ENCODE peak calls at places on chromosome 3, in eight cellular contexts. One of them, this sample, is unnamed.

GRCh38 chr3:197345381-197345780 is 47.0 kb upstream of the DLG1 start:
- DNase-seq in lower lobe of right lung: no peak
- DNase-seq in CD4-positive, CD25-positive, alpha-beta regulatory T cell: no peak
- DNase-seq in esophagus squamous epithelium: no peak
- DNase-seq in WERI-Rb-1: no peak
- DNase-seq in tibial nerve: no peak
- DNase-seq in PC-3: no peak
- DNase-seq in stomach: no peak
- DNase-seq in this sample: no peak

GRCh38 chr3:130658666-130659065 is 88.0 kb downstream of the PIK3R4 start:
- DNase-seq in lower lobe of right lung: no peak
- DNase-seq in CD4-positive, CD25-positive, alpha-beta regulatory T cell: no peak
- DNase-seq in esophagus squamous epithelium: no peak
- DNase-seq in WERI-Rb-1: no peak
- DNase-seq in tibial nerve: no peak
- DNase-seq in PC-3: peak; percentile 19
- DNase-seq in stomach: no peak
- DNase-seq in this sample: no peak

GRCh38 chr3:108410531-108410984 is 99.8 kb downstream of the MYH15 start:
- DNase-seq in lower lobe of right lung: peak; percentile 86
- DNase-seq in CD4-positive, CD25-positive, alpha-beta regulatory T cell: no peak
- DNase-seq in esophagus squamous epithelium: no peak
- DNase-seq in WERI-Rb-1: no peak
- DNase-seq in tibial nerve: no peak
- DNase-seq in PC-3: no peak
- DNase-seq in stomach: no peak
- DNase-seq in this sample: no peak

GRCh38 chr3:150528359-150528797 is 17.9 kb downstream of the SERP1 start:
- DNase-seq in lower lobe of right lung: no peak
- DNase-seq in CD4-positive, CD25-positive, alpha-beta regulatory T cell: peak; percentile 56
- DNase-seq in esophagus squamous epithelium: no peak
- DNase-seq in WERI-Rb-1: no peak
- DNase-seq in tibial nerve: no peak
- DNase-seq in PC-3: peak; percentile 56
- DNase-seq in stomach: no peak
- DNase-seq in this sample: no peak

GRCh38 chr3:187403768-187404270 is 35.6 kb downstream of the RTP4 start:
- DNase-seq in lower lobe of right lung: no peak
- DNase-seq in CD4-positive, CD25-positive, alpha-beta regulatory T cell: no peak
- DNase-seq in esophagus squamous epithelium: no peak
- DNase-seq in WERI-Rb-1: no peak
- DNase-seq in tibial nerve: no peak
- DNase-seq in PC-3: peak; percentile 89
- DNase-seq in stomach: no peak
- DNase-seq in this sample: no peak

GRCh38 chr3:194671511-194671899 is 486 bp downstream of the LSG1 start:
- DNase-seq in lower lobe of right lung: no peak
- DNase-seq in CD4-positive, CD25-positive, alpha-beta regulatory T cell: peak; percentile 72
- DNase-seq in esophagus squamous epithelium: no peak
- DNase-seq in WERI-Rb-1: no peak
- DNase-seq in tibial nerve: no peak
- DNase-seq in PC-3: peak; percentile 66
- DNase-seq in stomach: no peak
- DNase-seq in this sample: no peak

GRCh38 chr3:17336291-17336690 is 406.1 kb downstream of the TBC1D5 start:
- DNase-seq in lower lobe of right lung: no peak
- DNase-seq in CD4-positive, CD25-positive, alpha-beta regulatory T cell: no peak
- DNase-seq in esophagus squamous epithelium: no peak
- DNase-seq in WERI-Rb-1: no peak
- DNase-seq in tibial nerve: no peak
- DNase-seq in PC-3: no peak
- DNase-seq in stomach: no peak
- DNase-seq in this sample: no peak

GRCh38 chr3:176046717-176047116 is 1150.6 kb downstream of the TBL1XR1 start:
- DNase-seq in lower lobe of right lung: no peak
- DNase-seq in CD4-positive, CD25-positive, alpha-beta regulatory T cell: no peak
- DNase-seq in esophagus squamous epithelium: no peak
- DNase-seq in WERI-Rb-1: no peak
- DNase-seq in tibial nerve: no peak
- DNase-seq in PC-3: no peak
- DNase-seq in stomach: no peak
- DNase-seq in this sample: no peak

GRCh38 chr3:16311960-16312451 is 47.0 kb downstream of the OXNAD1 start:
- DNase-seq in lower lobe of right lung: no peak
- DNase-seq in CD4-positive, CD25-positive, alpha-beta regulatory T cell: peak; percentile 89
- DNase-seq in esophagus squamous epithelium: no peak
- DNase-seq in WERI-Rb-1: no peak
- DNase-seq in tibial nerve: peak; percentile 25
- DNase-seq in PC-3: no peak
- DNase-seq in stomach: no peak
- DNase-seq in this sample: peak; percentile 77

GRCh38 chr3:16912400-16913263 is 27.9 kb downstream of the PLCL2 start:
- DNase-seq in lower lobe of right lung: no peak
- DNase-seq in CD4-positive, CD25-positive, alpha-beta regulatory T cell: no peak
- DNase-seq in esophagus squamous epithelium: no peak
- DNase-seq in WERI-Rb-1: no peak
- DNase-seq in tibial nerve: no peak
- DNase-seq in PC-3: no peak
- DNase-seq in stomach: no peak
- DNase-seq in this sample: no peak

GRCh38 chr3:42736531-42736930 is 33.9 kb upstream of the HHATL start:
- DNase-seq in lower lobe of right lung: no peak
- DNase-seq in CD4-positive, CD25-positive, alpha-beta regulatory T cell: no peak
- DNase-seq in esophagus squamous epithelium: no peak
- DNase-seq in WERI-Rb-1: no peak
- DNase-seq in tibial nerve: no peak
- DNase-seq in PC-3: no peak
- DNase-seq in stomach: no peak
- DNase-seq in this sample: peak; percentile 55

GRCh38 chr3:42742259-42742658 is 30.8 kb downstream of the CCDC13 start:
- DNase-seq in lower lobe of right lung: no peak
- DNase-seq in CD4-positive, CD25-positive, alpha-beta regulatory T cell: no peak
- DNase-seq in esophagus squamous epithelium: no peak
- DNase-seq in WERI-Rb-1: no peak
- DNase-seq in tibial nerve: no peak
- DNase-seq in PC-3: no peak
- DNase-seq in stomach: no peak
- DNase-seq in this sample: peak; percentile 54

GRCh38 chr3:42741796-42742195 is 31.3 kb downstream of the CCDC13 start:
- DNase-seq in lower lobe of right lung: no peak
- DNase-seq in CD4-positive, CD25-positive, alpha-beta regulatory T cell: no peak
- DNase-seq in esophagus squamous epithelium: no peak
- DNase-seq in WERI-Rb-1: no peak
- DNase-seq in tibial nerve: no peak
- DNase-seq in PC-3: no peak
- DNase-seq in stomach: no peak
- DNase-seq in this sample: peak; percentile 54

GRCh38 chr3:42742688-42743087 is 30.4 kb downstream of the CCDC13 start:
- DNase-seq in lower lobe of right lung: no peak
- DNase-seq in CD4-positive, CD25-positive, alpha-beta regulatory T cell: no peak
- DNase-seq in esophagus squamous epithelium: no peak
- DNase-seq in WERI-Rb-1: no peak
- DNase-seq in tibial nerve: no peak
- DNase-seq in PC-3: no peak
- DNase-seq in stomach: no peak
- DNase-seq in this sample: peak; percentile 48

GRCh38 chr3:42739401-42740158 is 33.5 kb downstream of the CCDC13 start:
- DNase-seq in lower lobe of right lung: no peak
- DNase-seq in CD4-positive, CD25-positive, alpha-beta regulatory T cell: no peak
- DNase-seq in esophagus squamous epithelium: no peak
- DNase-seq in WERI-Rb-1: no peak
- DNase-seq in tibial nerve: no peak
- DNase-seq in PC-3: no peak
- DNase-seq in stomach: no peak
- DNase-seq in this sample: peak; percentile 91
- H3K27ac ChIP-seq in lower lobe of right lung: no peak overlapping the region
- H3K27ac ChIP-seq in CD4-positive, CD25-positive, alpha-beta regulatory T cell: no peak overlapping the region
- H3K27ac ChIP-seq in esophagus squamous epithelium: no peak overlapping the region
- H3K27ac ChIP-seq in WERI-Rb-1: no peak overlapping the region
- H3K27ac ChIP-seq in tibial nerve: peak overlapping the region; percentile 35
- H3K27ac ChIP-seq in PC-3: no peak overlapping the region
- H3K27ac ChIP-seq in stomach: no peak overlapping the region
- H3K27ac ChIP-seq in this sample: peak overlapping the region; percentile 90

GRCh38 chr3:106578911-106579310 is 710.1 kb upstream of the CBLB start:
- DNase-seq in lower lobe of right lung: no peak
- DNase-seq in CD4-positive, CD25-positive, alpha-beta regulatory T cell: no peak
- DNase-seq in esophagus squamous epithelium: no peak
- DNase-seq in WERI-Rb-1: no peak
- DNase-seq in tibial nerve: no peak
- DNase-seq in PC-3: peak; percentile 80
- DNase-seq in stomach: no peak
- DNase-seq in this sample: no peak

GRCh38 chr3:106577241-106577640 is 708.4 kb upstream of the CBLB start:
- DNase-seq in lower lobe of right lung: no peak
- DNase-seq in CD4-positive, CD25-positive, alpha-beta regulatory T cell: no peak
- DNase-seq in esophagus squamous epithelium: no peak
- DNase-seq in WERI-Rb-1: no peak
- DNase-seq in tibial nerve: no peak
- DNase-seq in PC-3: no peak
- DNase-seq in stomach: no peak
- DNase-seq in this sample: no peak

GRCh38 chr3:106587581-106587980 is 718.8 kb upstream of the CBLB start:
- DNase-seq in lower lobe of right lung: no peak
- DNase-seq in CD4-positive, CD25-positive, alpha-beta regulatory T cell: no peak
- DNase-seq in esophagus squamous epithelium: no peak
- DNase-seq in WERI-Rb-1: no peak
- DNase-seq in tibial nerve: no peak
- DNase-seq in PC-3: no peak
- DNase-seq in stomach: no peak
- DNase-seq in this sample: no peak

GRCh38 chr3:106582151-106582550 is 713.3 kb upstream of the CBLB start:
- DNase-seq in lower lobe of right lung: no peak
- DNase-seq in CD4-positive, CD25-positive, alpha-beta regulatory T cell: no peak
- DNase-seq in esophagus squamous epithelium: no peak
- DNase-seq in WERI-Rb-1: no peak
- DNase-seq in tibial nerve: no peak
- DNase-seq in PC-3: no peak
- DNase-seq in stomach: no peak
- DNase-seq in this sample: no peak
- H3K27ac ChIP-seq in lower lobe of right lung: no peak overlapping the region
- H3K27ac ChIP-seq in CD4-positive, CD25-positive, alpha-beta regulatory T cell: no peak overlapping the region
- H3K27ac ChIP-seq in esophagus squamous epithelium: no peak overlapping the region
- H3K27ac ChIP-seq in WERI-Rb-1: no peak overlapping the region
- H3K27ac ChIP-seq in tibial nerve: no peak overlapping the region
- H3K27ac ChIP-seq in PC-3: no peak overlapping the region
- H3K27ac ChIP-seq in stomach: no peak overlapping the region
- H3K27ac ChIP-seq in this sample: no peak overlapping the region

DNA sequence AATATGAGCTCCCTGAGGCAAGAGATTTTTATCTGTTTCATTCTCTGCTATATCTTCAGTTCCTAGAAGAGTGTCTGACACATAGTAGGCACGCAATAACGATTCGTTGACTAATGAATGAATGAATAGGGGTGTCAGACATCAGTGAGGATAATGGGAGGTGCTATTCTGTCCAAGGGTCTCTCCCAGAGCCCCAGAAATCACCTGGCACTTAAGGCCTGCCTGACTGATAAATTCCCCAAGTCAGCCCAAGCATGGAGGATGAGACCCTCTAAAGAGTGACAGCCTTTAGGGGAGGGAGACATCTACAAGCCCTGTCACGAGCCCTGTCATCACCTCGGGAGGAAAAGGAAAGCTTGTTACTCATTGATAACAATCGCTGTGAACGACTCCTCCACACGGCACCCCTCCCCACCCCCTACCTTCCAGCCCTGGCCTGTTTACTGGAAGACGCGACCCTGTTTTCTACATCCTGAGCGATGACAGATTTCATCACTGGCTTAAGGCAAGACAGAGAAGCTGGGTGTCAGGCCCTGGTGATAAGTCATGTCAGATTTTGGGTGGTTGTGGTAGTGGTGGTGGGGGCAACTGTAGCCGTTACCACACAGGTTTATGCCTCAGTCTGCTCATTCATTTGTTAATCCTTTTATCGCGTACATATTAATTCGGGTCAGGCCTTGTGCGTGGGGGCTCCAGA is 23.1 kb downstream of the BHLHE40 start:
- DNase-seq in lower lobe of right lung: no peak
- DNase-seq in CD4-positive, CD25-positive, alpha-beta regulatory T cell: no peak
- DNase-seq in esophagus squamous epithelium: no peak
- DNase-seq in WERI-Rb-1: no peak
- DNase-seq in tibial nerve: no peak
- DNase-seq in PC-3: no peak
- DNase-seq in stomach: no peak
- DNase-seq in this sample: no peak
- H3K27ac ChIP-seq in lower lobe of right lung: no peak overlapping the region
- H3K27ac ChIP-seq in CD4-positive, CD25-positive, alpha-beta regulatory T cell: no peak overlapping the region
- H3K27ac ChIP-seq in esophagus squamous epithelium: no peak overlapping the region
- H3K27ac ChIP-seq in WERI-Rb-1: no peak overlapping the region
- H3K27ac ChIP-seq in tibial nerve: no peak overlapping the region
- H3K27ac ChIP-seq in PC-3: no peak overlapping the region
- H3K27ac ChIP-seq in stomach: no peak overlapping the region
- H3K27ac ChIP-seq in this sample: no peak overlapping the region

DNA sequence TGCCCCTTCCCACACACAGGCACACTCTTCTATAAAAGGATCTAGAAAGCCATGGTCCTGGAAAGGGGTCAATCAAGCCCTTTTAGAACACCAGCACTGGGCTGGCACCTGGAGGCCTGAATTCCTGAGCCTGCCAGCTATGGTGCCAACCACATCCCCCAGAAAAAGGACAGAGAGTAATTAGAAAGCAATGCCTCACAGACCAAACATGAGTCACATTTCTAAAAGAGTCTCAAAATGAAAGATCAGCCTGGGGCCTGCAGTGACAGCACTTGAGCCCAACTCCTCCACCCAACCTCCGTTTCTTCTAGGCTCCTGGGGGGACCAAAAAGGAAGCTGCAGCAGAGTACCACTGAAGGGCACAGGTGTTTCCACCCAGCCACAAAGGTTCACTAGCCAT is 14.1 kb downstream of the MYLK start:
- DNase-seq in lower lobe of right lung: no peak
- DNase-seq in CD4-positive, CD25-positive, alpha-beta regulatory T cell: no peak
- DNase-seq in esophagus squamous epithelium: no peak
- DNase-seq in WERI-Rb-1: no peak
- DNase-seq in tibial nerve: no peak
- DNase-seq in PC-3: peak; percentile 76
- DNase-seq in stomach: no peak
- DNase-seq in this sample: no peak
- H3K27ac ChIP-seq in lower lobe of right lung: no peak overlapping the region
- H3K27ac ChIP-seq in CD4-positive, CD25-positive, alpha-beta regulatory T cell: no peak overlapping the region
- H3K27ac ChIP-seq in esophagus squamous epithelium: no peak overlapping the region
- H3K27ac ChIP-seq in WERI-Rb-1: no peak overlapping the region
- H3K27ac ChIP-seq in tibial nerve: no peak overlapping the region
- H3K27ac ChIP-seq in PC-3: no peak overlapping the region
- H3K27ac ChIP-seq in stomach: no peak overlapping the region
- H3K27ac ChIP-seq in this sample: no peak overlapping the region

DNA sequence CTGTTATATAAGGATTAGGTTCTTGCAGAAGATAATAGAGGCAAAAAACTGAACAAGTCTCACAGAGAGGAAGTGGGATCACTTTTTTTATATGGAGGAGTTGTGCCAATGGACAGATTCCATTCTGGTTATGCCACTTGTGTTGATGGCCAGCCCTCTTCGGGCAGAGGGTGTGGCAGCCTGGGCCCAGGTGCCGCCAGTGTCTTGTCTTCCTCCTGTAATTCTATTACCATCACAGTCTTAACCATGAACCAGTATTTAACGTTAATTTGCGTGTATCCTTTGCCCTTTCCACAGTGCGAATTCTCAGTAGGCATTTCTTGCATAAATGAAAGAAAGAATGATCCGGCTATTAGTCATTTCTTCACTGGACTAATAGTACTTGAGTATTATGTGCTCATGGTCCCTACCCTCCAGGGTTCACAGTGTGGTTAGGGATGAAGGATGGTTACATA is 7.0 kb upstream of the USP4 start:
- DNase-seq in lower lobe of right lung: no peak
- DNase-seq in CD4-positive, CD25-positive, alpha-beta regulatory T cell: no peak
- DNase-seq in esophagus squamous epithelium: no peak
- DNase-seq in WERI-Rb-1: no peak
- DNase-seq in tibial nerve: no peak
- DNase-seq in PC-3: peak; percentile 83
- DNase-seq in stomach: no peak
- DNase-seq in this sample: no peak
- H3K27ac ChIP-seq in lower lobe of right lung: peak overlapping the region; percentile 99
- H3K27ac ChIP-seq in CD4-positive, CD25-positive, alpha-beta regulatory T cell: no peak overlapping the region
- H3K27ac ChIP-seq in esophagus squamous epithelium: peak overlapping the region; percentile 73
- H3K27ac ChIP-seq in WERI-Rb-1: no peak overlapping the region
- H3K27ac ChIP-seq in tibial nerve: no peak overlapping the region
- H3K27ac ChIP-seq in PC-3: peak overlapping the region; percentile 63
- H3K27ac ChIP-seq in stomach: no peak overlapping the region
- H3K27ac ChIP-seq in this sample: peak overlapping the region; percentile 55

This sample was measured in right atrium auricular region.